ENCODE peak calls at places on chromosome 6, in five cellular contexts. Z is PC-9, H is fibroblast of lung, S is right cardiac atrium, M is ovary. C is an unnamed sample.

GRCh38 chr6:41706876-41707564 is 28.4 kb downstream of the TFEB start:
- DNase-seq in Z (no peak), H (peak; percentile 43), S (no peak), M (no peak), C (no peak)

GRCh38 chr6:81997091-81997926 is 244.8 kb upstream of the TENT5A start:
- DNase-seq in Z (no peak), H (peak; percentile 89), S (no peak), M (no peak), C (no peak)

GRCh38 chr6:32401564-32401963 is 5.4 kb downstream of the BTNL2 start:
- DNase-seq in Z (no peak), H (no peak), S (no peak), M (no peak), C (no peak)

GRCh38 chr6:2021713-2022125 is 223.7 kb downstream of the GMDS start:
- DNase-seq in Z (peak; percentile 62), H (peak; percentile 77), S (peak; percentile 84), M (peak; percentile 36), C (peak; percentile 13)

GRCh38 chr6:32814145-32814544 is 2.7 kb downstream of the HLA-DOB start:
- DNase-seq in Z (no peak), H (no peak), S (no peak), M (no peak), C (no peak)

GRCh38 chr6:74044417-74045096 is 348.6 kb downstream of the CD109 start:
- DNase-seq in Z (no peak), H (peak; percentile 18), S (no peak), M (no peak), C (no peak)

GRCh38 chr6:169034523-169035167 is 219.0 kb downstream of the THBS2 start:
- DNase-seq in Z (no peak), H (peak; percentile 32), S (no peak), M (no peak), C (no peak)

GRCh38 chr6:138001750-138002349 is 105.4 kb downstream of the PERP start:
- DNase-seq in Z (peak; percentile 56), H (peak; percentile 31), S (no peak), M (no peak), C (peak; percentile 73)

GRCh38 chr6:132007474-132008190 is 56.5 kb upstream of the CCN2 start:
- DNase-seq in Z (no peak), H (peak; percentile 46), S (no peak), M (no peak), C (no peak)

GRCh38 chr6:107728564-107728897 is 95.6 kb downstream of the SCML4 start:
- DNase-seq in Z (no peak), H (no peak), S (no peak), M (no peak), C (no peak)

GRCh38 chr6:100260584-100260983 is 204.1 kb downstream of the SIM1 start:
- DNase-seq in Z (no peak), H (peak; percentile 27), S (no peak), M (no peak), C (no peak)

GRCh38 chr6:3585320-3585935 is 128.6 kb upstream of the SLC22A23 start:
- DNase-seq in Z (no peak), H (peak; percentile 78), S (no peak), M (no peak), C (no peak)

GRCh38 chr6:43298565-43299337 is 691 bp downstream of the SLC22A7 start:
- DNase-seq in Z (no peak), H (no peak), S (no peak), M (no peak), C (no peak)

GRCh38 chr6:8060346-8060745 is 3.8 kb downstream of the BLOC1S5 start:
- DNase-seq in Z (no peak), H (no peak), S (no peak), M (no peak), C (no peak)

GRCh38 chr6:26232950-26233607 is 131.9 kb upstream of the BTN3A2 start:
- DNase-seq in Z (peak; percentile 63), H (peak; percentile 57), S (no peak), M (no peak), C (no peak)

GRCh38 chr6:19454999-19455392 is 382.2 kb upstream of the ID4 start:
- DNase-seq in Z (no peak), H (no peak), S (no peak), M (no peak), C (no peak)

GRCh38 chr6:145009691-145010090 is 724.6 kb downstream of the UTRN start:
- DNase-seq in Z (no peak), H (no peak), S (no peak), M (no peak), C (no peak)

GRCh38 chr6:45921703-45922270 is 93.9 kb downstream of the CLIC5 start:
- DNase-seq in Z (no peak), H (no peak), S (no peak), M (no peak), C (no peak)

GRCh38 chr6:41732601-41733348 is 2.6 kb downstream of the TFEB start:
- DNase-seq in Z (no peak), H (no peak), S (no peak), M (peak; percentile 40), C (no peak)

GRCh38 chr6:51025082-51025777 is 206.6 kb downstream of the TFAP2B start:
- DNase-seq in Z (no peak), H (peak; percentile 82), S (no peak), M (no peak), C (no peak)

GRCh38 chr6:29752451-29753308 is 29.4 kb downstream of the HLA-F start:
- DNase-seq in Z (peak; percentile 92), H (peak; percentile 77), S (peak; percentile 95), M (peak; percentile 86), C (peak; percentile 93)
- H3K27me3 ChIP-seq in Z (no peaks in the 10 kb centered on the region), H (no peaks in the 10 kb centered on the region), S (no peaks in the 10 kb centered on the region), M (no peaks in the 10 kb centered on the region), C (no peaks in the 10 kb centered on the region)

GRCh38 chr6:6688951-6689350 is 100.4 kb downstream of the LY86 start:
- DNase-seq in Z (no peak), H (no peak), S (no peak), M (no peak), C (no peak)

GRCh38 chr6:6689413-6690143 is 101.1 kb downstream of the LY86 start:
- DNase-seq in Z (no peak), H (peak; percentile 65), S (no peak), M (no peak), C (no peak)

GRCh38 chr6:6688283-6688682 is 99.8 kb downstream of the LY86 start:
- DNase-seq in Z (no peak), H (no peak), S (no peak), M (no peak), C (no peak)

GRCh38 chr6:6686748-6687601 is 98.5 kb downstream of the LY86 start:
- DNase-seq in Z (peak; percentile 100), H (peak; percentile 74), S (peak; percentile 97), M (peak; percentile 92), C (peak; percentile 96)

DNA sequence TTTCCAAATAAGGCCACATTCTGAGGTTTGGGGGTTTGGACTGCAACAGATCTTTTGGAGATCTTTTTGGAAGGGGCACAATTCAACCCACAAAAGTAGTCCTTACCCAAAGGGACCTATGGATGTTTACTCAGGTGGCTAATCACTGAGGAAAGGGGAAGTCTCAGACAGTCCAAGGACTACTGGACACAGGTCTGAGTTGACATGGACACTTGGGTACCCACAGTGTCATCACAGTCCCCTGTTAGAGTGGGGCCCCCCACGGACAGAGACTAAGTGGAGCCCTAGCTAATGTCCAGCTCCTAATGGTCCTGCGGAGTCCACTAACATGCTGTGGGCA is 101.6 kb downstream of the LY86 start:
- DNase-seq in Z (no peak), H (no peak), S (no peak), M (no peak), C (no peak)
- H3K4me1 ChIP-seq in Z (peaks cover 58% of the 10 kb centered on the region), H (peaks cover under 1% of the 10 kb centered on the region), S (peaks cover 11% of the 10 kb centered on the region), M (peaks cover 25% of the 10 kb centered on the region), C (peaks cover 13% of the 10 kb centered on the region)

GRCh38 chr6:16974387-16974673 is 127.5 kb upstream of the STMND1 start:
- DNase-seq in Z (no peak), H (no peak), S (no peak), M (no peak), C (no peak)
- H3K27me3 ChIP-seq in Z (peaks cover 13% of the 10 kb centered on the region), H (peaks cover 3% of the 10 kb centered on the region), S (no peaks in the 10 kb centered on the region), M (no peaks in the 10 kb centered on the region), C (peaks cover 31% of the 10 kb centered on the region)

DNA sequence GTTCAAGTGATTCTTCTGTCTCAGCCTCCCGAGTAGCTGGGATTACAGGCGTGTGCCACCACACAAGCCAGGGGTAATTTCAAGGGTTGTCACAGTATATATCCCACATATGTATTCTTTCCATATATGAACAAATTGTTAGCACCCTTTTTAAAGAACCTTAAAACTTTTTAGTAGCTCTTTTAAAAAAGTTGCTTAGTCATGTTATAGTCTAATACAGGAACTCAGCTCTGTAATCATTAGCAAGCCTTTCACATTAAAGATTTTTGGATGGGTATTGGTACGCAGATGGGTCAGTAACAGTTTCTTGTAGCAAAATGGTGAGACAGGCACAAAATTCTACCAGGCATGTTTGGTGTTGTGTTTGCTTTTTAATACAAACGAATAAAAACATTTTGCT is 10.9 kb downstream of the AMD1 start:
- DNase-seq in Z (no peak), H (no peak), S (no peak), M (no peak), C (no peak)
- H3K4me1 ChIP-seq in Z (peaks cover 13% of the 10 kb centered on the region), H (peaks cover 2% of the 10 kb centered on the region), S (peaks cover 6% of the 10 kb centered on the region), M (peaks cover 10% of the 10 kb centered on the region), C (peaks cover 14% of the 10 kb centered on the region)

GRCh38 chr6:149995971-149996370 is 29.4 kb downstream of the RAET1L start:
- DNase-seq in Z (no peak), H (no peak), S (no peak), M (no peak), C (no peak)
- H3K27me3 ChIP-seq in Z (peaks cover 18% of the 10 kb centered on the region), H (peaks cover 29% of the 10 kb centered on the region), S (peaks cover 7% of the 10 kb centered on the region), M (peaks cover 2% of the 10 kb centered on the region), C (peaks cover 12% of the 10 kb centered on the region)

DNA sequence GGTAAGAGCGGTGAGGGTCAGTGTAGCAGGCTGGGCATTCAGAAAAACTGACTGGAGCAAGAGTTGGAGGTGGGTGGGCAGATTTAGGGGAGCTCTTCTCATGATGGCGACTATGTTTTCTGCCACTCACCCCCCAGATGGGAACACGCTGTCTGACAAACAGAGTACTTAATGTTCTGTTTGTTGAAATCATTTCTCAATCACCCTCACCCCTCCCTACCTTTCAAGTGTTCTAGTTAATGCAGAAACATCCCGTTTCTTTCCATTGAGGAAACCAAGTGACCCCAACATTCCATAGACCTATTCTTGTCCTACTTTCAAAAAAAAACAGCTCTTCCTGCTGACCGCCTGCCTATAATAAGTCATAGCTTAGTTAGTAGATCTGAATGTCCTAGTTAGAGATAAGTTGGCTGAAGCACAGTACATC is 132.5 kb upstream of the NEDD9 start:
- DNase-seq in Z (no peak), H (peak; percentile 56), S (no peak), M (no peak), C (no peak)
- H3K4me1 ChIP-seq in Z (peaks cover 12% of the 10 kb centered on the region), H (no peaks in the 10 kb centered on the region), S (peaks cover 13% of the 10 kb centered on the region), M (no peaks in the 10 kb centered on the region), C (peaks cover 3% of the 10 kb centered on the region)

GRCh38 chr6:88166493-88166900 is 350 bp upstream of the CNR1 start:
- DNase-seq in Z (no peak), H (no peak), S (peak; percentile 55), M (no peak), C (no peak)
- H3K27me3 ChIP-seq in Z (no peaks in the 10 kb centered on the region), H (peaks cover 33% of the 10 kb centered on the region), S (no peaks in the 10 kb centered on the region), M (peaks cover 5% of the 10 kb centered on the region), C (no peaks in the 10 kb centered on the region)

DNA sequence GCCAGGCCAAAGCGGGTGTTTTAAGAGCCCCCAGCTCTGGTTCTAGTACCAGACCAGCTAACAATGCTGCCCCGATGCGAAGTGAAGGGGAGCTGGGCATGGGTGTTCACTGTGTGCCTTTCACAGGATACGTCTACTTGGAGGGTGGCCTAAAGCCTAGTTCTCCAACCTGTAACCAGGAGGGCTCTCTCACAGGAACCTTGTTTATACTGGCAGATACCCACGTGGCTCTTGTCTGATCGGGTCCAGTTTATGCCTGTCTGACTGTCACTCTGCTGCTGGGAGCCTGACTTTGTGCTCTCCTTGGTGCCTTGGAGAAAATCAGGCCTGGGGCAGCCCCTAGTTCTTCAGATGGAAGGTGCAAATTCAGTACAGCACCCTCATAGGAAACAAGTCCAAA is 60.2 kb upstream of the RNF144B start:
- DNase-seq in Z (no peak), H (no peak), S (no peak), M (no peak), C (no peak)
- H3K4me1 ChIP-seq in Z (no peaks in the 10 kb centered on the region), H (no peaks in the 10 kb centered on the region), S (peaks cover 2% of the 10 kb centered on the region), M (no peaks in the 10 kb centered on the region), C (no peaks in the 10 kb centered on the region)